ENCODE peak calls at places on chromosomes 1 and 21, in five cellular contexts. Y, O, M, T and L are unnamed samples.

GRCh38 chr1:228836427-228836826 is 101.1 kb downstream of the RHOU start:
- ATAC-seq in Y (no peak), M (no peak), O (peak), T (no peak), L (no peak)

GRCh38 chr1:67001682-67002425 is 52.1 kb downstream of the SLC35D1 start:
- ATAC-seq in T (peak), O (no peak), M (no peak), Y (no peak), L (peak)

GRCh38 chr1:95953005-95953404 is 719.0 kb downstream of the RWDD3 start:
- ATAC-seq in M (no peak), T (no peak), O (no peak), Y (no peak), L (no peak)

GRCh38 chr1:62245201-62245600 is 50.6 kb downstream of the L1TD1 start:
- ATAC-seq in T (no peak), O (no peak), M (no peak), Y (no peak), L (no peak)

GRCh38 chr1:175524003-175524402 is 219.4 kb downstream of the TNR start:
- ATAC-seq in O (no peak), M (no peak), T (no peak), Y (no peak), L (no peak)

GRCh38 chr1:165876121-165876520 is 48.7 kb downstream of the UCK2 start:
- ATAC-seq in M (peak), T (no peak), Y (no peak), O (no peak), L (no peak)

GRCh38 chr1:205438213-205439158 is 16.6 kb upstream of the LEMD1 start:
- ATAC-seq in O (peak), T (peak), M (no peak), Y (peak), L (peak)

GRCh38 chr1:155892801-155893200 is 18.3 kb downstream of the RIT1 start:
- ATAC-seq in T (no peak), O (no peak), M (no peak), Y (peak), L (no peak)

GRCh38 chr1:209805875-209806760 is at the start of gene IRF6:
- ATAC-seq in O (no peak), M (no peak), T (peak), Y (peak), L (peak)

GRCh38 chr1:211975152-211975941 is 60.0 kb downstream of the INTS7 start:
- ATAC-seq in O (no peak), T (no peak), M (no peak), Y (no peak), L (peak)

GRCh38 chr1:217660353-217661062 is 29.4 kb downstream of the SPATA17 start:
- ATAC-seq in O (no peak), Y (no peak), T (no peak), M (peak), L (no peak)

GRCh38 chr1:150796374-150796773 is 11.7 kb downstream of the CTSK start:
- ATAC-seq in M (no peak), O (no peak), T (no peak), Y (no peak), L (no peak)

GRCh38 chr21:15190837-15191236 is 126.0 kb upstream of the NRIP1 start:
- ATAC-seq in M (no peak), T (no peak), O (no peak), Y (no peak), L (no peak)

GRCh38 chr1:39789571-39790110 is 976 bp upstream of the BMP8B start:
- ATAC-seq in M (no peak), T (no peak), Y (no peak), O (no peak), L (no peak)

GRCh38 chr1:166902279-166902678 is 26.2 kb upstream of the TADA1 start:
- ATAC-seq in O (no peak), Y (no peak), M (no peak), T (peak), L (no peak)

GRCh38 chr1:77668924-77669449 is 13.5 kb downstream of the ZZZ3 start:
- ATAC-seq in M (no peak), Y (no peak), O (no peak), T (peak), L (no peak)

GRCh38 chr21:32347887-32348450 is 44.8 kb downstream of the URB1 start:
- ATAC-seq in Y (no peak), M (no peak), T (no peak), O (no peak), L (no peak)

GRCh38 chr1:119937198-119937597 is 40.9 kb upstream of the ADAM30 start:
- ATAC-seq in T (no peak), Y (peak), M (no peak), O (no peak), L (no peak)

GRCh38 chr1:42993631-42994121 is 35.0 kb upstream of the SLC2A1 start:
- ATAC-seq in T (no peak), M (peak), O (no peak), Y (no peak), L (no peak)

GRCh38 chr1:154344977-154345837 is 19.9 kb downstream of the ATP8B2 start:
- ATAC-seq in Y (no peak), O (peak), T (peak), M (peak), L (no peak)

GRCh38 chr1:107183011-107183410 is 42.2 kb downstream of the NTNG1 start:
- ATAC-seq in Y (no peak), O (no peak), T (no peak), M (no peak), L (no peak)

GRCh38 chr1:186188004-186188539 is 187.0 kb downstream of the TPR start:
- ATAC-seq in O (no peak), Y (no peak), T (peak), M (no peak), L (no peak)

GRCh38 chr1:59494145-59494824 is 197.4 kb downstream of the FGGY start:
- ATAC-seq in M (no peak), Y (no peak), T (no peak), O (no peak), L (no peak)

GRCh38 chr1:171429137-171429536 is 56.2 kb upstream of the PRRC2C start:
- ATAC-seq in T (no peak), M (no peak), Y (no peak), O (no peak), L (no peak)

GRCh38 chr1:15550573-15550972 is 23.9 kb downstream of the DNAJC16 start:
- ATAC-seq in O (no peak), T (no peak), M (no peak), Y (no peak), L (no peak)

GRCh38 chr1:169915150-169915549 is 21.5 kb upstream of the SCYL3 start:
- ATAC-seq in O (no peak), Y (no peak), M (peak), T (no peak), L (no peak)

GRCh38 chr1:31980835-31981782 is 32.6 kb upstream of the KHDRBS1 start:
- ATAC-seq in T (no peak), Y (no peak), M (peak), O (no peak), L (no peak)

GRCh38 chr1:18686540-18686939 is 55.9 kb downstream of the PAX7 start:
- ATAC-seq in O (no peak), M (no peak), Y (no peak), T (no peak), L (no peak)

GRCh38 chr1:55418625-55419024 is 203.5 kb upstream of the USP24 start:
- ATAC-seq in O (no peak), Y (peak), T (no peak), M (no peak), L (no peak)

GRCh38 chr1:44263191-44263944 is 50.1 kb downstream of the DMAP1 start:
- ATAC-seq in T (peak), M (no peak), O (no peak), Y (no peak), L (no peak)

GRCh38 chr1:207025144-207025880 is 7.2 kb downstream of the C1orf116 start:
- ATAC-seq in T (peak), M (no peak), O (peak), Y (peak), L (peak)

GRCh38 chr1:171468120-171468790 is 17.1 kb upstream of the PRRC2C start:
- ATAC-seq in M (peak), Y (no peak), T (no peak), O (no peak), L (peak)

GRCh38 chr1:8239039-8239305 is 78.9 kb upstream of the SLC45A1 start:
- ATAC-seq in M (no peak), O (peak), Y (peak), T (peak), L (peak)
- TF ChIP-seq CTCF in M (no peak), O (peak), Y (no peak), T (peak), L (no peak)

GRCh38 chr1:224067207-224067606 is 46.7 kb upstream of the FBXO28 start:
- ATAC-seq in M (no peak), O (no peak), Y (no peak), T (no peak), L (no peak)

GRCh38 chr1:224067621-224068457 is 46.1 kb upstream of the FBXO28 start:
- ATAC-seq in Y (no peak), M (peak), O (no peak), T (peak), L (no peak)

GRCh38 chr1:224064150-224064549 is 49.8 kb upstream of the FBXO28 start:
- ATAC-seq in T (no peak), O (no peak), Y (no peak), M (no peak), L (no peak)

GRCh38 chr1:224068458-224068770 is 45.5 kb upstream of the FBXO28 start:
- ATAC-seq in M (no peak), O (no peak), T (no peak), Y (no peak), L (no peak)

GRCh38 chr1:224065455-224065854 is 48.5 kb upstream of the FBXO28 start:
- ATAC-seq in M (peak), O (no peak), T (no peak), Y (no peak), L (no peak)
- TF ChIP-seq POLR2AphosphoS5 in M (no peak), O (no peak), T (no peak), Y (no peak), L (no peak)

GRCh38 chr1:52877554-52877953 is 35.0 kb downstream of the ZYG11A start:
- ATAC-seq in M (no peak), O (no peak), T (no peak), Y (no peak), L (no peak)
- TF ChIP-seq EP300 in M (no peak), O (no peak), T (no peak), Y (no peak), L (no peak)

DNA sequence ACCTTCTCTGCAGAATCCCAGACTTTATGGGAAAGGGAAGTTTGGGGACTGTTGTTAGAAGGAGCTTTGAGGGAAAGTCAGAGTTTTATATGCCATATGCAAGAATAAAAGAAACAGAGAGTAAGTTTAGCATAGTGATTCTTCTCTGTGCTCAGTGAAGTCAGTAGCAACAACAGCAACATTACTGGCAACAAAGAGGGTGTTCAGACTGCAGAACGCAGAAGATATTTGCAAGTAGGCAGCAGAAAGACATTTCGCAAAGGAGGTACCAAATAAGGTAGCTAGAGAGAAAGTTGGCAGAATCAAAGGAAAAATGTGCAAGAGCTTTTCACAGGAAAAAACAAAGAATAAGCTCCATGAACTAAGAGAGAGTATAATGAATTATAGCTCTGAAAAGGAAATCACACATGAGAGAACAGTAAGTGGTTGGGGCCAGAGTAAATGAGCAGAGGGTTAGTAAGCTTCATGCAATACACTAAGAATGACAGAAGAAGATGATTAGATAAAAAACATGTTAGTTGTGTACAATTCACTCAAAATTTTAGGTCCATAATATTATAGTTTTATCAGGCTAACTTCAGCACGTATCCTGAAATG is 98.1 kb downstream of the NEGR1 start:
- ATAC-seq in M (no peak), Y (no peak), O (no peak), T (no peak), L (peak)
- TF ChIP-seq CTCF in M (no peak), Y (no peak), O (no peak), T (no peak), L (no peak)

GRCh38 chr1:33349081-33349759 is 28.3 kb upstream of the A3GALT2 start:
- ATAC-seq in T (peak), O (peak), Y (peak), M (peak), L (peak)
- TF ChIP-seq POLR2AphosphoS5 in T (no peak), O (no peak), Y (peak), M (no peak), L (no peak)

DNA sequence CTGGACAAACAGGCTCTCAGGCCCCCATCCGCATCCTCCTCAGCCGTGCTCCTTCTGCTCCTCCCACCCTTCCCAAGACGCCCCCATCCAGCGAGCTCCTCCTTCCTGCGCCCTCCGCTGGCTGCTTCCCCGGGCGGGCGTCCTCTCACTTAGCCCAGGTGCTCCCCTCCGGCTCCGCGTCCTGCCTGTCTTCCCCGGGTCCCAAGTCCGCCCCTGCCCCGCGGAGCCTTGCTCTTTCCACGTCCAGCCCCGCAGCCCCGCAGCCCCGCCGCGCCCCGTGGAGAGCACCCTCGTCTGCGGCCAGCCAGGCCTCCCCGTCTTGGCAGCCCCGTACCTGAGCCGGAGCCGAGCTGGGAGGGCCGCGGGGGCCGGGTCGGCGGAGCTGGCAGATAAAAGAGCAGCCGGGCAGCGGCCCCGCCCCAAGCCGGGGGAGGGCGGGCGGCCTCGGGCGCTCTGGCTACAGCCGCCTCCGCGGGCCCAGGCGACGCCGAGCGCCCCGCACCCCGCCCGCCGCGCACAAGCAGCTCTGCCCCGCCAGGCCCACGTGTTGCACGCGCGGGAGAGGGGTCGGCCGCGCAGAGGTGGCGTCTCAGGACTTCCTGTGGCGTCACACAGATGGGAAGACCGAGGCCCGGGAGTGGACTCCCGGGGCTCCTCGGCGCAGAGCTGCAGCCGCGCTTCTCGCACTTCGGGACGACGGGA is at the start of gene PAQR7:
- ATAC-seq in T (peak), Y (peak), M (peak), O (peak), L (peak)
- TF ChIP-seq EP300 in T (peak), Y (no peak), M (no peak), O (no peak), L (no peak)

GRCh38 chr1:7562729-7563605 is 208.1 kb upstream of the VAMP3 start:
- ATAC-seq in T (no peak), Y (no peak), O (no peak), M (no peak), L (no peak)

GRCh38 chr1:7560601-7561181 is 210.4 kb upstream of the VAMP3 start:
- ATAC-seq in T (no peak), O (no peak), M (no peak), Y (no peak), L (no peak)

GRCh38 chr1:7560128-7560527 is 211.0 kb upstream of the VAMP3 start:
- ATAC-seq in M (no peak), Y (no peak), T (no peak), O (no peak), L (no peak)

GRCh38 chr1:7561936-7562728 is 209.0 kb upstream of the VAMP3 start:
- ATAC-seq in T (no peak), M (no peak), Y (no peak), O (no peak), L (no peak)

DNA sequence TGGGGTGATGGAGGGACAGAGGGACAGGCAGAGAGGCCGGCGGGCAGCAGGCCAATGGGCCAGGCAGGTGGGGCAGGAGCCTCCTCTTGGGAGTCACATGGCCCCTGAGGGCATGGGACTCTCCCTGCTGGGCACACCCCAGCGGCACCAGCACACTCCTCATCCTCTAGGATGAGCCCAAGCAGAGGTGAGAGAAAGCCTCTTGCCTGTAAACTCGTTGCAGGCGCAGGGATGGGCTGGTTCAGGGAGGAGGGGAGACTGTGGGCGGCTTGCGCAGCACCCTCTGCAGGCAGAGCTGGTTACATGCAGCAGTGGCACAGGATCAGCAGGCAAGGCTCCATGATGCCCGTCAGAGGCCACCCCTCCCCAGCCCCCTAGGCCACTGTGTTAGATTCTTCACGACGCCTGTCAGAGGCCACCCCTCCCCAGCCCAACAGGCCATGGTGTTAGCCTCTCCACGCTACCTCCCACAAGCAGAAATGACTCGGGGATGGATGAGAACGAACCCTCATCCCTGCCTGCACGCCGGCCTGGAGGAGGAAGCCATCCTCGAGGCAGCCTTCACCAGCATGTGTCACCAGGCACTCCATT is 209.7 kb upstream of the VAMP3 start:
- ATAC-seq in Y (no peak), M (peak), O (peak), T (peak), L (no peak)
- TF ChIP-seq CTCF in Y (peak), M (peak), O (peak), T (peak), L (no peak)

DNA sequence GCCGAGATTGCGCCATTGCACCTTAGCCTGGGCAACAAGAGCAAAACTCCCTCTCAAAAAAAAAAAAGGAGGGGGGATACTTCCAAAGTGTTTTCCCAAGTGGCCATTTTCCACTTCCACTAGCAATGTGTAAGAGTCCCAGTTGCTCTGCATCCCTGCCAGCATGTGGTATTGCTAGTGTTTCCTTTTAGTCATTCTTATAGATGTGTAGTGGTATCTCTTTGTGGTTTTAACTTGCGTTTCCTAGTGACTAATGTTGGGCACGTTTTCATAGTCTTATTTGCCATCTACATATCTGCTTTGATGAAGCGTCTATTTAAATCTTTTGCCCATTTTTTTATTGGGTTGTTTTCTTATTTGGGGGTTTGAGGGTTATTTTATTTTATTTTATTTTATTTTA is 31.1 kb downstream of the INAVA start:
- ATAC-seq in Y (no peak), T (no peak), O (no peak), M (peak), L (no peak)
- TF ChIP-seq POLR2AphosphoS5 in Y (no peak), T (no peak), O (no peak), M (no peak), L (no peak)

GRCh38 chr1:8094481-8095241 is 68.6 kb upstream of the ERRFI1 start:
- ATAC-seq in O (peak), T (no peak), Y (no peak), M (no peak), L (no peak)
- TF ChIP-seq EP300 in O (peak), T (no peak), Y (peak), M (no peak), L (no peak)

GRCh38 chr1:46544561-46545240 is 6.7 kb downstream of the KNCN start:
- ATAC-seq in M (no peak), O (no peak), Y (no peak), T (peak), L (no peak)
- TF ChIP-seq CTCF in M (no peak), O (no peak), Y (no peak), T (no peak), L (no peak)